ENCODE peak calls at places on chromosomes 16 and 17, in four cellular contexts. D is SK-N-SH, G is HepG2, J is K562. F is an unnamed sample.

GRCh38 chr16:578870-579405 is 9.2 kb downstream of the PIGQ start:
- DNase-seq in G (peak; percentile 60), J (peak; percentile 67), D (peak; percentile 77), F (no peak)

GRCh38 chr16:11105038-11105903 is 150.7 kb downstream of the SOCS1 start:
- DNase-seq in D (peak; percentile 40), J (peak; percentile 81), G (peak; percentile 90), F (no peak)

GRCh38 chr16:88678224-88678979 is 7.9 kb downstream of the SNAI3 start:
- DNase-seq in J (no peak), D (peak; percentile 61), G (no peak), F (no peak)

GRCh38 chr16:80664798-80665197 is 124.0 kb downstream of the DYNLRB2 start:
- DNase-seq in G (no peak), J (no peak), D (no peak), F (no peak)

GRCh38 chr17:54972406-54973138 is 4.0 kb downstream of the STXBP4 start:
- DNase-seq in G (peak; percentile 61), D (no peak), J (no peak), F (no peak)

GRCh38 chr17:65029605-65030308 is 26.8 kb downstream of the GNA13 start:
- DNase-seq in J (no peak), D (no peak), G (no peak), F (no peak)

GRCh38 chr17:73641779-73642580 is 2.3 kb downstream of the SDK2 start:
- DNase-seq in J (no peak), D (peak; percentile 51), G (no peak), F (no peak)

GRCh38 chr16:19898166-19898565 is 13.5 kb upstream of the GPRC5B start:
- DNase-seq in G (no peak), J (no peak), D (no peak), F (no peak)

GRCh38 chr17:46020023-46020735 is 21.1 kb downstream of the STH start:
- DNase-seq in D (no peak), J (no peak), G (no peak), F (no peak)

GRCh38 chr17:21352981-21353265 is 23.2 kb upstream of the KCNJ12 start:
- DNase-seq in D (no peak), J (no peak), G (no peak), F (no peak)

GRCh38 chr17:21352221-21352980 is 23.8 kb upstream of the KCNJ12 start:
- DNase-seq in G (no peak), J (no peak), D (no peak), F (no peak)

GRCh38 chr17:21351366-21352065 is 24.6 kb upstream of the KCNJ12 start:
- DNase-seq in G (no peak), J (no peak), D (no peak), F (no peak)

GRCh38 chr17:21354796-21355385 is 21.3 kb upstream of the KCNJ12 start:
- DNase-seq in G (no peak), J (no peak), D (no peak), F (no peak)

GRCh38 chr17:21353326-21354010 is 22.7 kb upstream of the KCNJ12 start:
- DNase-seq in G (no peak), D (no peak), J (no peak), F (no peak)
- TF ChIP-seq JUND in G (no peak), D (no peak), J (no peak), F (no peak)

DNA sequence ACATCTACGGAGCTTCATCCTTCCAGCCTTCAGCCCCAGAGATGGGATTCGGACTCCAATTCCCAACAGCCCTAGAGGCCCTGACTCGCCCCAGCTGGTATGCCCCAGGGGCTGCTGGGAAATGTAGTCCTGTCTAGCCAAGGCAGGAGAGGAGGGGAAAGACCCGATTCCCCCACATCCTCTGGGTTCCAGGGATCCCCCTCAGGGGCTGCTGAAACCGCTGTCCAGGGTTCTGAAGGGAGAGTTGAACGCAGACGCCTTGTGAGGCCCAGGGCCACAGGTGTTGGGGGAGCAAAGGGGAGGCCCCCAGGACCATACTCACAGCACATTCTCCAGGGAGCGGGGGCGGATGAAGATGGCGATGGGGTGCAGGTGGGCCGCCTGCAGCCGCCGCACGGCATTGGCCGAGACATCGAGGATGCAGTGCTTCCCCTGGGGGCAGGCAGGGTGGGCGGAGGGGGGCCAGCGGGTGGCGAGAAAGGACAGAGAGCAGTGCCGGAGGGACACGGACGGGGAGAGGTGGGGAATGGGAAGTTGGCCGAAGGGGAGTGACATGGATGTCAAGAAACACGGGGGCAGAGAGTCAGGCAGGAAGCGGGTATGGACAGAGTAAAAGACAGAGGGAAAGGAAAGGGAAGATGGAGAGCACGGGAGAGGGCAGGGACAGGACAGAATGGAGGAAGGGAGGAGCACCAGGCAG is 12.6 kb upstream of the ASGR1 start:
- DNase-seq in D (peak; percentile 86), G (peak; percentile 50), J (peak; percentile 37), F (no peak)
- TF ChIP-seq ELF1 in D (no peak), G (peak; percentile 55), J (no peak), F (no peak)

GRCh38 chr17:17497065-17497844 is 1.1 kb upstream of the RASD1 start:
- DNase-seq in G (no peak), D (no peak), J (no peak), F (no peak)
- TF ChIP-seq JUND in G (no peak), D (no peak), J (no peak), F (no peak)

GRCh38 chr17:8069587-8069860 is 18.0 kb downstream of the ALOX12B start:
- DNase-seq in G (no peak), D (no peak), J (no peak), F (no peak)
- TF ChIP-seq ELF1 in G (no peak), D (no peak), J (no peak), F (no peak)

GRCh38 chr17:39169518-39169917 is 3.6 kb upstream of the ARL5C start:
- DNase-seq in J (no peak), D (no peak), G (no peak), F (no peak)
- TF ChIP-seq JUND in J (no peak), D (no peak), G (no peak), F (no peak)

GRCh38 chr17:16472539-16472938 is 19.5 kb downstream of the LRRC75A start:
- DNase-seq in G (no peak), J (no peak), D (no peak), F (no peak)

GRCh38 chr17:16467886-16468285 is 24.1 kb downstream of the LRRC75A start:
- DNase-seq in J (no peak), G (no peak), D (no peak), F (no peak)

GRCh38 chr17:16473286-16474011 is 18.5 kb downstream of the LRRC75A start:
- DNase-seq in G (no peak), D (no peak), J (no peak), F (no peak)

GRCh38 chr17:16468428-16468992 is 23.5 kb downstream of the LRRC75A start:
- DNase-seq in G (peak; percentile 53), J (no peak), D (no peak), F (no peak)

GRCh38 chr17:16470302-16470701 is 21.7 kb downstream of the LRRC75A start:
- DNase-seq in J (no peak), D (peak; percentile 62), G (no peak), F (no peak)
- TF ChIP-seq ELF1 in J (no peak), D (no peak), G (no peak), F (no peak)

GRCh38 chr16:29154676-29155121 is 169.8 kb downstream of the LAT start:
- DNase-seq in J (no peak), G (no peak), D (no peak), F (no peak)
- TF ChIP-seq JUND in J (no peak), G (no peak), D (no peak), F (no peak)

GRCh38 chr16:22162658-22163009 is 328 bp downstream of the SDR42E2 start:
- DNase-seq in J (no peak), D (no peak), G (no peak), F (no peak)

GRCh38 chr16:22163806-22164205 is 1.5 kb downstream of the SDR42E2 start:
- DNase-seq in D (no peak), G (peak; percentile 62), J (no peak), F (no peak)

GRCh38 chr16:22161401-22161800 is 905 bp upstream of the SDR42E2 start:
- DNase-seq in G (no peak), J (no peak), D (no peak), F (no peak)

GRCh38 chr16:22164482-22164881 is 2.2 kb downstream of the SDR42E2 start:
- DNase-seq in D (no peak), J (no peak), G (no peak), F (no peak)

DNA sequence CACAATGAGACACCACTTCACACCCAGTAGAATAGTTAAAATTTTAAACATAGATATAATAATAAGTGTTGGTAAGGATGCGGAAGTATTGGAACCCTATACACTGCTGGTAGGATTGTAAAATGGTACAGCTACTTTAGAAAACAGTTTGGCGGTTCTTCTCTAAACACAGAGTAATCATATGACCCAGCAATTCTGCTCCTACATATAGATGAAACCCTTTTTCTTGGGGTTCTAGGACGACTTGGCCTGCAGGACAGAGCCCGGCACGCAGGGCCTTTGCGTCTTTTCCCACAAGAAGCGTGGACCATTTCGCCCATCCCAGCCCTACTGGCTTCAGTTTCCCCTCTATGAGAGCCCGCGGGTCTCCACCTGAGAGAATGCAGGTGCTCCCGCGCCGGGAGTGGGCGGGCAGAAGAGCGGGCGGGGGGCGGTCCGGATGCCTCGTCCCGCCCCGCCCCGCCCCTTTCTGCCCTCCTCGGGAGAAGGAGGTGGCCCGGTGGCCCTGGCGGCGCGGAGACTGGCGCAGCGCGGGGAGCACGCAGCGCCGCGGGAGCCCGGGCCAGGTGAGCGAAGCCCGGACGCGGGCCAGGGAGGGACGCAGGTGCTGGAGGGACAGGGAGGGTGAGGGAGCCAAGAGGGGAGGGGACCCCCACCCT is at the start of gene SDR42E2:
- DNase-seq in J (peak; percentile 88), D (peak; percentile 83), G (no peak), F (no peak)
- TF ChIP-seq ELF1 in J (no peak), D (no peak), G (no peak), F (no peak)

GRCh38 chr16:74740795-74741304 is 33.8 kb downstream of the FA2H start:
- DNase-seq in J (no peak), G (no peak), D (no peak), F (peak; percentile 75)
- TF ChIP-seq JUND in J (no peak), G (no peak), D (no peak), F (no peak)